ENCODE peak calls at places on chromosomes 2 and 18, in six cellular contexts. D is fibroblast of lung; F is effector memory CD4-positive, alpha-beta T cell; B is cardiac muscle cell; R is adrenal gland; U is lung. Y is an unnamed sample.
A peak's percentile ranks its signal among the peaks of the same experiment; 100 is the strongest.

GRCh38 chr2:203691149-203691548 is 15.3 kb upstream of the CD28 start:
- DNase-seq in D (no peak), F (no peak), B (peak; percentile 41), R (no peak), U (no peak), Y (no peak)

GRCh38 chr2:218074031-218074430 is 5.0 kb downstream of the RUFY4 start:
- DNase-seq in D (peak; percentile 5), F (no peak), B (peak; percentile 9), R (peak; percentile 54), U (no peak), Y (no peak)

GRCh38 chr2:219309278-219309677 is at the start of gene PTPRN:
- DNase-seq in D (peak; percentile 83), F (no peak), B (peak; percentile 87), R (no peak), U (no peak), Y (no peak)

GRCh38 chr2:67455219-67456142 is 58.3 kb downstream of the ETAA1 start:
- DNase-seq in D (peak; percentile 19), F (no peak), B (no peak), R (no peak), U (no peak), Y (no peak)

GRCh38 chr2:195658541-195658890 is 1.5 kb downstream of the SLC39A10 start:
- DNase-seq in D (peak; percentile 88), F (peak; percentile 6), B (peak; percentile 88), R (peak; percentile 32), U (no peak), Y (peak; percentile 36)

GRCh38 chr2:61814761-61815160 is 39.1 kb downstream of the FAM161A start:
- DNase-seq in D (no peak), F (no peak), B (no peak), R (no peak), U (no peak), Y (no peak)

GRCh38 chr2:151771599-151772358 is 37.5 kb upstream of the NEB start:
- DNase-seq in D (peak; percentile 67), F (no peak), B (peak; percentile 26), R (no peak), U (peak; percentile 38), Y (no peak)

GRCh38 chr2:79723830-79724229 is 211.0 kb downstream of the CTNNA2 start:
- DNase-seq in D (peak; percentile 100), F (no peak), B (no peak), R (no peak), U (no peak), Y (no peak)

GRCh38 chr18:3458378-3458777 is 8.4 kb downstream of the TGIF1 start:
- DNase-seq in D (peak; percentile 22), F (no peak), B (no peak), R (no peak), U (no peak), Y (no peak)

GRCh38 chr2:144414324-144414845 is 105.5 kb downstream of the ZEB2 start:
- DNase-seq in D (peak; percentile 92), F (no peak), B (peak; percentile 96), R (peak; percentile 52), U (peak; percentile 54), Y (no peak)

GRCh38 chr2:224086226-224086911 is 47.3 kb upstream of the SERPINE2 start:
- DNase-seq in D (peak; percentile 94), F (no peak), B (peak; percentile 84), R (peak; percentile 24), U (no peak), Y (no peak)

GRCh38 chr2:207531024-207531411 is 1.3 kb downstream of the CREB1 start:
- DNase-seq in D (peak; percentile 25), F (no peak), B (peak; percentile 26), R (no peak), U (no peak), Y (no peak)

GRCh38 chr2:97749611-97750010 is 36.2 kb downstream of the ZAP70 start:
- DNase-seq in D (no peak), F (no peak), B (no peak), R (no peak), U (no peak), Y (no peak)

GRCh38 chr2:226427538-226428307 is 371.9 kb downstream of the IRS1 start:
- DNase-seq in D (peak; percentile 97), F (no peak), B (peak; percentile 80), R (no peak), U (no peak), Y (no peak)

GRCh38 chr18:3966246-3966984 is 488.7 kb downstream of the DLGAP1 start:
- DNase-seq in D (peak; percentile 55), F (no peak), B (no peak), R (peak; percentile 77), U (no peak), Y (no peak)

GRCh38 chr2:191165190-191165643 is 14.4 kb upstream of the STAT4 start:
- DNase-seq in D (peak; percentile 45), F (no peak), B (peak; percentile 76), R (no peak), U (no peak), Y (no peak)

GRCh38 chr18:48763714-48764100 is 187.1 kb downstream of the SMAD7 start:
- DNase-seq in D (no peak), F (no peak), B (no peak), R (no peak), U (no peak), Y (no peak)

GRCh38 chr2:99404039-99404799 is 67.0 kb downstream of the EIF5B start:
- DNase-seq in D (no peak), F (no peak), B (no peak), R (no peak), U (no peak), Y (no peak)

GRCh38 chr2:196696423-196697073 is 57.0 kb downstream of the CCDC150 start:
- DNase-seq in D (peak; percentile 91), F (no peak), B (peak; percentile 55), R (peak; percentile 9), U (no peak), Y (no peak)

GRCh38 chr2:152715854-152716428 is 1.3 kb downstream of the PRPF40A start:
- DNase-seq in D (no peak), F (peak; percentile 14), B (peak; percentile 21), R (no peak), U (no peak), Y (no peak)

GRCh38 chr2:32894119-32894728 is 52.5 kb upstream of the LTBP1 start:
- DNase-seq in D (no peak), F (no peak), B (no peak), R (no peak), U (no peak), Y (no peak)

GRCh38 chr2:170486730-170487129 is 228.4 kb upstream of the SP5 start:
- DNase-seq in D (no peak), F (no peak), B (no peak), R (no peak), U (no peak), Y (no peak)

GRCh38 chr2:74374509-74375205 is 5.5 kb downstream of the DCTN1 start:
- DNase-seq in D (peak; percentile 83), F (no peak), B (peak; percentile 78), R (peak; percentile 92), U (peak; percentile 66), Y (peak; percentile 34)

GRCh38 chr2:239762742-239763269 is 262.3 kb downstream of the NDUFA10 start:
- DNase-seq in D (no peak), F (no peak), B (no peak), R (peak; percentile 52), U (no peak), Y (no peak)

GRCh38 chr2:144498215-144498614 is 21.7 kb downstream of the ZEB2 start:
- DNase-seq in D (no peak), F (no peak), B (no peak), R (no peak), U (no peak), Y (no peak)

GRCh38 chr2:102498414-102498813 is 25.4 kb downstream of the SLC9A4 start:
- DNase-seq in D (no peak), F (no peak), B (no peak), R (no peak), U (no peak), Y (no peak)

GRCh38 chr2:42567806-42568429 is 514 bp upstream of the MTA3 start:
- DNase-seq in D (peak; percentile 7), F (no peak), B (peak; percentile 22), R (peak; percentile 39), U (peak; percentile 29), Y (peak; percentile 48)

GRCh38 chr2:648476-649424 is 28.5 kb downstream of the TMEM18 start:
- DNase-seq in D (no peak), F (no peak), B (no peak), R (no peak), U (peak; percentile 25), Y (no peak)

GRCh38 chr18:4578449-4578848 is 123.3 kb upstream of the DLGAP1 start:
- DNase-seq in D (no peak), F (no peak), B (no peak), R (no peak), U (no peak), Y (no peak)

GRCh38 chr2:13034861-13035260 is 318.1 kb downstream of the TRIB2 start:
- DNase-seq in D (peak; percentile 39), F (no peak), B (no peak), R (no peak), U (no peak), Y (no peak)

GRCh38 chr2:237923507-237924163 is 43.2 kb upstream of the UBE2F start:
- DNase-seq in D (peak; percentile 36), F (peak; percentile 62), B (peak; percentile 74), R (peak; percentile 81), U (peak; percentile 63), Y (peak; percentile 82)
- H3K27ac ChIP-seq in D (no peak overlapping the region), F (no peak overlapping the region), B (no peak overlapping the region), R (no peak overlapping the region), U (no peak overlapping the region), Y (peak overlapping the region; percentile 43)

DNA sequence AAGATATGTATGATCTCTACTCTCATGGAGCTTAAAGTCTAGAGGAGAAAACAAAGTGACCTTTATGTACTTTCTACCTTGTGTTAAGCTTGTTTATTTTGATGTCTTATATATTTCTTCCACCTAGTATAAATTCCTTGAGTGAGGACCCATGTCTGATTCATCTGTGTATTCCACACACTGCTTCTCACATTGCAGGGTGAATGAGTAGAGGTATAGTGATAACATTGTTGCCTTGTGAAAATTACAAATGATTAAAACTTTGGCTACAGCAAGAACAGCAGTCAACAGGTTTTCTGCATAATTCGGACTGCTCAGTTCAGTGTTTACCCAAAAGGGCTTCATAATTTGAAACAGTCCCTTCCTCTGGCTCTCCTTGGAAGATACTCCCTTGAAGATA is 36.3 kb downstream of the AOX1 start:
- DNase-seq in D (no peak), F (no peak), B (no peak), R (no peak), U (no peak), Y (no peak)
- H3K4me1 ChIP-seq in D (peaks cover 2% of the 10 kb centered on the region), F (no peaks in the 10 kb centered on the region), B (no peaks in the 10 kb centered on the region), R (peaks cover 51% of the 10 kb centered on the region), U (no peaks in the 10 kb centered on the region), Y (peaks cover 22% of the 10 kb centered on the region)

GRCh38 chr2:81002906-81003305 is 698.4 kb upstream of the LRRTM1 start:
- DNase-seq in D (no peak), F (no peak), B (no peak), R (no peak), U (no peak), Y (no peak)

GRCh38 chr2:81007104-81007503 is 702.6 kb upstream of the LRRTM1 start:
- DNase-seq in D (no peak), F (no peak), B (no peak), R (no peak), U (no peak), Y (no peak)
- H3K9me3 ChIP-seq in D (no peaks in the 10 kb centered on the region), F (peaks cover 4% of the 10 kb centered on the region), B (no peaks in the 10 kb centered on the region), R (no peaks in the 10 kb centered on the region), U (peaks cover 3% of the 10 kb centered on the region), Y (no peaks in the 10 kb centered on the region)

DNA sequence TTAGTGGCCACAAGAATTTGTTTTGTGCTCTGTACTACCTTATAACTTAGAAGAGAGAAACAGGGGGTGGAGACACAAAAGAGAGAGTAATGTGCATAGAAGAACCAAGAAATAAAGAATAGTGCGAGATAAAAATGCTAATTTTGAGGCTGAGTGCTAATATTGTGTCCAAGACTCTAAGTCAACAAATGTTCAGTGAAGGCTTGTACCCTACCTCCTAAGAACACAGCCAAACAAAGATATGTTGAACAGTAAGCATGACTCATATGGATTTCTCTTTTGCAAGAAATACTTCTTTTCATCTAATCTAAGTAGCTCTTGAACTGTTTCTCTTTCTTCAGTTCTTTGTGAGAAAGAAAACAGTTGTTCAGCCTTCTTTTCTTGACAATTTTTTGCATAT is 45.2 kb downstream of the GAREM1 start:
- DNase-seq in D (peak; percentile 88), F (no peak), B (peak; percentile 84), R (no peak), U (no peak), Y (no peak)
- H3K27ac ChIP-seq in D (no peak overlapping the region), F (no peak overlapping the region), B (peak overlapping the region; percentile 44), R (no peak overlapping the region), U (peak overlapping the region; percentile 33), Y (no peak overlapping the region)

Y was measured in pancreas.